ENCODE peak calls at places on chromosome 19, in seven cellular contexts. W is T follicular helper cell, Q is HS-5, J is mucosa of descending colon, U is fibroblast of pulmonary artery, O is T-helper 9 cell, A is cardiac muscle cell. R is an unnamed sample.

GRCh38 chr19:1882089-1882785 is 3.1 kb downstream of the ABHD17A start:
- DNase-seq in U (no peak), J (no peak), A (peak; percentile 43), W (peak; percentile 74), Q (no peak), O (peak; percentile 62), R (no peak)

GRCh38 chr19:6233827-6234511 is 45.8 kb downstream of the MLLT1 start:
- DNase-seq in J (peak; percentile 51), W (no peak), U (peak; percentile 33), A (no peak), Q (no peak), O (no peak), R (no peak)

GRCh38 chr19:3375221-3376088 is 9.1 kb downstream of the NFIC start:
- DNase-seq in Q (no peak), U (peak; percentile 67), O (no peak), J (peak; percentile 77), W (no peak), A (no peak), R (peak; percentile 46)

GRCh38 chr19:51102991-51103390 is 5.2 kb downstream of the CTU1 start:
- DNase-seq in A (no peak), W (no peak), Q (no peak), J (no peak), U (no peak), O (no peak), R (no peak)

GRCh38 chr19:11092181-11092538 is 2.9 kb downstream of the LDLR start:
- DNase-seq in O (peak; percentile 44), W (peak; percentile 49), Q (peak; percentile 62), J (no peak), A (no peak), U (peak; percentile 84), R (peak; percentile 75)

GRCh38 chr19:39124136-39124764 is 1.3 kb upstream of the PAK4 start:
- DNase-seq in Q (no peak), A (no peak), J (no peak), O (no peak), U (no peak), W (no peak), R (no peak)

GRCh38 chr19:39705578-39706188 is 1.4 kb downstream of the LGALS14 start:
- DNase-seq in O (no peak), A (no peak), U (peak; percentile 23), W (no peak), J (no peak), Q (no peak), R (no peak)

GRCh38 chr19:1494115-1494815 is 3.3 kb downstream of the REEP6 start:
- DNase-seq in A (no peak), J (peak; percentile 49), Q (no peak), W (no peak), O (no peak), U (no peak), R (no peak)

GRCh38 chr19:33797821-33798633 is 1.4 kb downstream of the KCTD15 start:
- DNase-seq in O (peak; percentile 18), W (no peak), U (peak; percentile 52), Q (no peak), A (peak; percentile 81), J (peak; percentile 75), R (peak; percentile 76)

GRCh38 chr19:39997595-39998216 is 846 bp downstream of the ZNF546 start:
- DNase-seq in W (no peak), J (no peak), A (no peak), O (no peak), U (peak; percentile 12), Q (no peak), R (peak; percentile 60)

GRCh38 chr19:46428278-46429141 is at the start of gene PNMA8C:
- DNase-seq in J (peak; percentile 81), A (peak; percentile 72), W (no peak), O (no peak), U (peak; percentile 53), Q (no peak), R (peak; percentile 59)

GRCh38 chr19:54029930-54030490 is 33.7 kb downstream of the VSTM1 start:
- DNase-seq in Q (no peak), J (no peak), A (peak; percentile 66), U (peak; percentile 82), O (peak; percentile 52), W (peak; percentile 34), R (peak; percentile 77)

GRCh38 chr19:41872775-41873647 is 4.1 kb upstream of the CD79A start:
- DNase-seq in W (peak; percentile 56), J (peak; percentile 85), U (peak; percentile 67), Q (no peak), O (peak; percentile 64), A (peak; percentile 76), R (peak; percentile 74)

GRCh38 chr19:6739390-6739883 is at the start of gene TRIP10:
- DNase-seq in A (peak; percentile 94), W (peak; percentile 73), J (peak; percentile 88), O (peak; percentile 77), Q (no peak), U (peak; percentile 83), R (peak; percentile 85)

GRCh38 chr19:51610576-51610975 is 19.6 kb downstream of the SIGLEC5 start:
- DNase-seq in A (no peak), W (no peak), J (no peak), Q (no peak), O (no peak), U (no peak), R (no peak)

GRCh38 chr19:18390075-18390909 is 4.3 kb downstream of the GDF15 start:
- DNase-seq in A (no peak), U (peak; percentile 43), J (no peak), O (no peak), W (no peak), Q (no peak), R (peak; percentile 65)

GRCh38 chr19:28358604-28359003 is 854.3 kb downstream of the UQCRFS1 start:
- DNase-seq in Q (no peak), A (no peak), O (no peak), U (no peak), W (no peak), J (no peak), R (peak; percentile 30)

GRCh38 chr19:53883231-53883661 is 1.2 kb downstream of the PRKCG start:
- DNase-seq in O (no peak), J (no peak), A (no peak), Q (no peak), W (no peak), U (no peak), R (no peak)

GRCh38 chr19:1254081-1254527 is 5.7 kb downstream of the MIDN start:
- DNase-seq in W (no peak), Q (no peak), A (no peak), J (no peak), O (no peak), U (no peak), R (peak; percentile 35)

GRCh38 chr19:40610396-40611064 is 9.4 kb downstream of the LTBP4 start:
- DNase-seq in A (no peak), Q (no peak), J (peak; percentile 88), U (no peak), W (peak; percentile 64), O (peak; percentile 63), R (no peak)

GRCh38 chr19:32322541-32322940 is 22.9 kb upstream of the ZNF507 start:
- DNase-seq in J (no peak), U (no peak), Q (no peak), A (no peak), O (no peak), W (no peak), R (no peak)

GRCh38 chr19:47324502-47324901 is 7.5 kb upstream of the C5AR2 start:
- DNase-seq in A (no peak), W (no peak), U (no peak), J (no peak), Q (no peak), O (no peak), R (no peak)

GRCh38 chr19:57075801-57076492 is 43.8 kb upstream of the USP29 start:
- DNase-seq in J (no peak), U (no peak), A (no peak), W (no peak), Q (no peak), O (no peak), R (no peak)

GRCh38 chr19:54551293-54551692 is 22.3 kb upstream of the LILRA2 start:
- DNase-seq in J (no peak), O (no peak), W (no peak), Q (no peak), A (no peak), U (no peak), R (no peak)

GRCh38 chr19:6443986-6444385 is 10.4 kb upstream of the SLC25A41 start:
- DNase-seq in A (no peak), U (no peak), Q (no peak), J (no peak), O (no peak), W (no peak), R (no peak)

GRCh38 chr19:28710278-28710677 is 502.7 kb downstream of the UQCRFS1 start:
- DNase-seq in Q (peak; percentile 6), U (peak; percentile 81), W (no peak), O (no peak), J (no peak), A (peak; percentile 70), R (peak; percentile 86)